ENCODE peak calls at places on chromosome 5, in five cellular contexts. L, K, U, Y and X are unnamed samples.

GRCh38 chr5:122142480-122142879 is 13.1 kb downstream of the ZNF474 start:
- DNase-seq in K (no peak), U (no peak), L (no peak), Y (no peak), X (no peak)

GRCh38 chr5:873328-873727 is 19.3 kb downstream of the BRD9 start:
- DNase-seq in U (no peak), K (no peak), L (no peak), Y (no peak), X (no peak)

GRCh38 chr5:44294492-44294891 is 94.7 kb downstream of the FGF10 start:
- DNase-seq in U (peak; percentile 67), K (no peak), L (peak; percentile 61), Y (no peak), X (no peak)

GRCh38 chr5:92222449-92222848 is 839.3 kb upstream of the ARRDC3 start:
- DNase-seq in L (no peak), K (no peak), U (no peak), Y (no peak), X (no peak)

GRCh38 chr5:78611161-78611605 is 37.4 kb downstream of the LHFPL2 start:
- DNase-seq in K (no peak), Y (no peak), L (no peak), U (no peak), X (no peak)

GRCh38 chr5:34410411-34411139 is 245.6 kb upstream of the RAI14 start:
- DNase-seq in U (no peak), Y (no peak), K (no peak), L (no peak), X (no peak)

GRCh38 chr5:126009566-126009965 is 413.6 kb upstream of the GRAMD2B start:
- DNase-seq in U (no peak), K (no peak), Y (no peak), L (no peak), X (peak; percentile 47)

GRCh38 chr5:96909003-96909402 is 26.9 kb upstream of the LNPEP start:
- DNase-seq in Y (no peak), L (no peak), K (no peak), U (no peak), X (no peak)

GRCh38 chr5:55308254-55308836 is 556 bp downstream of the MTREX start:
- DNase-seq in Y (peak; percentile 33), U (no peak), L (no peak), K (peak; percentile 13), X (no peak)

GRCh38 chr5:179321206-179321987 is 23.9 kb downstream of the ADAMTS2 start:
- DNase-seq in U (peak; percentile 40), L (peak; percentile 40), Y (no peak), K (no peak), X (no peak)

GRCh38 chr5:53303105-53303504 is 177.3 kb upstream of the FST start:
- DNase-seq in K (no peak), L (no peak), U (no peak), Y (no peak), X (no peak)

GRCh38 chr5:79236970-79237734 is 1.2 kb downstream of the JMY start:
- DNase-seq in K (peak; percentile 44), L (peak; percentile 70), Y (peak; percentile 76), U (peak; percentile 72), X (peak; percentile 53)

GRCh38 chr5:168611163-168611562 is 32.0 kb upstream of the PANK3 start:
- DNase-seq in L (no peak), U (no peak), K (no peak), Y (no peak), X (no peak)

GRCh38 chr5:117220730-117221129 is 646.1 kb upstream of the SEMA6A start:
- DNase-seq in Y (no peak), U (no peak), K (no peak), L (no peak), X (no peak)

GRCh38 chr5:30574761-30575160 is 618.7 kb upstream of the CDH6 start:
- DNase-seq in Y (no peak), U (no peak), L (no peak), K (no peak), X (no peak)

GRCh38 chr5:5494489-5495402 is 72.3 kb downstream of the ICE1 start:
- DNase-seq in L (peak; percentile 66), K (peak; percentile 90), U (peak; percentile 81), Y (peak; percentile 24), X (peak; percentile 86)

GRCh38 chr5:28766565-28767158 is 1728.3 kb upstream of the CDH9 start:
- DNase-seq in K (no peak), L (no peak), U (no peak), Y (peak; percentile 1), X (no peak)

GRCh38 chr5:34978681-34979080 is 49.3 kb downstream of the DNAJC21 start:
- DNase-seq in Y (no peak), K (no peak), U (no peak), L (no peak), X (no peak)

GRCh38 chr5:2841208-2841607 is 89.7 kb upstream of the IRX2 start:
- DNase-seq in L (no peak), K (no peak), U (no peak), Y (no peak), X (no peak)

GRCh38 chr5:138543730-138544104 is 681 bp upstream of the ETF1 start:
- DNase-seq in Y (peak; percentile 63), L (no peak), K (no peak), U (no peak), X (no peak)

GRCh38 chr5:83567741-83568530 is 96.4 kb downstream of the VCAN start:
- DNase-seq in K (no peak), L (no peak), U (no peak), Y (no peak), X (no peak)

GRCh38 chr5:134541736-134542376 is 16.4 kb downstream of the JADE2 start:
- DNase-seq in L (no peak), K (peak; percentile 21), Y (no peak), U (no peak), X (peak; percentile 48)

GRCh38 chr5:81046041-81046440 is 85.9 kb downstream of the RASGRF2 start:
- DNase-seq in L (no peak), U (no peak), K (no peak), Y (no peak), X (no peak)

GRCh38 chr5:61598140-61598539 is 266.1 kb downstream of the ZSWIM6 start:
- DNase-seq in U (no peak), Y (no peak), L (no peak), K (no peak), X (no peak)

GRCh38 chr5:164336276-164336675 is 830.9 kb downstream of the MAT2B start:
- DNase-seq in U (no peak), L (no peak), Y (no peak), K (no peak), X (no peak)

GRCh38 chr5:164332349-164333196 is 827.2 kb downstream of the MAT2B start:
- DNase-seq in U (no peak), K (no peak), Y (no peak), L (no peak), X (no peak)

GRCh38 chr5:164336906-164337305 is 831.5 kb downstream of the MAT2B start:
- DNase-seq in L (no peak), K (no peak), Y (no peak), U (no peak), X (no peak)

GRCh38 chr5:164341056-164341619 is 835.7 kb downstream of the MAT2B start:
- DNase-seq in L (no peak), Y (no peak), K (no peak), U (no peak), X (no peak)

DNA sequence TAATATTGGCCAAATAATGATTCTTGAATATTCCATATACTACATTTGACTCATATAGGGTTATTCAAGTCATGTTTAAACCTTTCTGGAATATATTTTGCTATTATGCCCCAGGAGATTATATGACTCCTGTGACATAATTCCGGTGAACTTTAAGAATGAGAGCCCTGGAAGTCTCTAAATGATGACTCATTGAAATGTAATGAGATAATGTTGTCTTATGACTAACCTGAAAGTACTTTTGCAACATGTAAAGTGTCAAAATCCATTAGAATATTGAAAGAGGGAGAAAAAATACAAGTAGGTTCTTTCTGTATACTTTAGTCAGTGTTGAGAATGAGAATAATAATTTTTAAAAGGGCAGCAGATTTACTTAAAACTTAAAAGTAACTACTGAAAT is 830.4 kb downstream of the MAT2B start:
- DNase-seq in K (no peak), Y (no peak), L (no peak), U (no peak), X (no peak)
- TF ChIP-seq EP300 in K (no peak), Y (peak; percentile 91), L (no peak), U (no peak), X (no peak)

GRCh38 chr5:173238312-173239232 is 3.6 kb upstream of the NKX2-5 start:
- DNase-seq in U (no peak), Y (peak; percentile 73), K (no peak), L (no peak), X (no peak)

GRCh38 chr5:173239233-173239593 is 4.2 kb upstream of the NKX2-5 start:
- DNase-seq in L (no peak), Y (no peak), U (no peak), K (no peak), X (no peak)

GRCh38 chr5:173235499-173236394 is 741 bp upstream of the NKX2-5 start:
- DNase-seq in Y (no peak), K (no peak), U (no peak), L (no peak), X (no peak)

GRCh38 chr5:173236531-173237501 is 1.8 kb upstream of the NKX2-5 start:
- DNase-seq in U (no peak), Y (no peak), L (no peak), K (no peak), X (no peak)

DNA sequence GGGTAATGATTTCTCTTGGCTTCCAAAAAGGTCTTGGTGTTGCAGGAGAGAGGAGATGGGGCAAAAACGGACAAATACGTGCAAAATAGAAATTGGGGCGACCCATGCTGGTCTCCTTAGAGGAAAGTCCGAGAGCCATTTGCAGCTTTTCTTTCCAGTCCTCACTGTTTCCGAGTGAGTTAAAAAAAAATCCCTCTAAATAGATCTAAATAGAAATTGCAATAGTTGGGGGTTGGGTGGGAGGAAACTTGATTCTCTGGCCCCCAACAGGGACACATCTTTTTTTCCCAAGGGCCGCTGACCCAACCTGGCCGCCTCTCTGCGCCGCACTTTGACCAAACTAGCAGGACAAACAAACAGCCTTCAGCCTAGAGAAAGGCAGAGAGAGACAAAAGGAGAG is 2.8 kb upstream of the NKX2-5 start:
- DNase-seq in K (no peak), Y (no peak), U (no peak), L (no peak), X (no peak)
- H3K4me3 ChIP-seq in K (no peak overlapping the region), Y (no peak overlapping the region), U (no peak overlapping the region), L (no peak overlapping the region), X (peak overlapping the region; percentile 31)

GRCh38 chr5:65480306-65480865 is 1.3 kb downstream of the ADAMTS6 start:
- DNase-seq in L (peak; percentile 79), K (peak; percentile 76), U (peak; percentile 96), Y (peak; percentile 34), X (peak; percentile 72)
- TF ChIP-seq POLR2AphosphoS5 in L (no peak), K (peak; percentile 26), U (peak; percentile 78), Y (peak; percentile 67), X (peak; percentile 14)

DNA sequence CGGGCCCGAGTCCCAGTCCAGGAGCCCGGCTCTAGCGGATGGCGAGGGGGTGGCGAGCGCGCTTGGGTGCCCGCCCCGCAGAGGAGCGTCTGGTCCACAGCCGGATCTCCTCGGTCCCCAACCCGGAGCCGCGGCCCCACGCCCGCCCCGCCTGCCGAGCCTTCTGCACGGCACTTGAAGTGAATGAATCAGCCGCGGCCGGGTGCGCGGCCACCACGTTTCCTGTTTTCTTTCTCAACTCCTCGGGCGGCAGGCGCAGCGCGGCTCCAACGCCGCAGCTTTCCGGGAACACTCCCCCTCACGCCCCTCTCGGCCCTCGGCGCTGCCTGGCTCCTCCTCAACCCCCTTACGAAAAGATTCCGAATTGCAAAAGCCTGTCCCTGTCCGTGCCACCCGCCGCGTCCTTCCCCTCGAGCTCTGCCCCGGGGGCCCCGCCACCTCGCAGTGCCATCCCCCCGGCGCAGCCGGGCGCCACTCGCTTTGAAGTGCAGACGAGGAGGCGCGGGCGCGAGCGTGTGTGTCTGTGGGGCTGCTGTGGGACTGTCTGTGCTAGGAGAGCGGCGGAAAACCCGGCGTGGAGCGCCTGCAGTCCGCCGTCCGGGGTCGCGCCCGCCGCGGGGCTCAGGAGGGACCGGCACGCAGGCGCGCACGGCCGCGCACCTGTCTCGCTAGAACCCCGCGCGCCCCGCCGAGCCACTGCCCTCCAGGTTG is 456.6 kb downstream of the RAB3C start:
- DNase-seq in K (peak; percentile 81), U (peak; percentile 92), L (peak; percentile 93), Y (peak; percentile 87), X (peak; percentile 85)
- TF ChIP-seq EP300 in K (no peak), U (no peak), L (no peak), Y (peak; percentile 38), X (no peak)